ENCODE peak calls at places on chromosome 7, in four cellular contexts. A, Z, Q and N are unnamed samples.

GRCh38 chr7:44615149-44615611 is 8.8 kb downstream of the OGDH start:
- DNase-seq in A (no peak), Z (no peak), Q (no peak), N (peak; percentile 42)

GRCh38 chr7:97006951-97007861 is 1.9 kb downstream of the DLX6 start:
- DNase-seq in A (no peak), Z (no peak), Q (no peak), N (no peak)

GRCh38 chr7:137337902-137338301 is 5.6 kb downstream of the PTN start:
- DNase-seq in A (no peak), Z (no peak), Q (no peak), N (no peak)

GRCh38 chr7:102146122-102146521 is 140.5 kb upstream of the SH2B2 start:
- DNase-seq in A (no peak), Z (no peak), Q (no peak), N (no peak)

GRCh38 chr7:117588352-117588794 is 108.5 kb downstream of the CFTR start:
- DNase-seq in A (no peak), Z (no peak), Q (no peak), N (no peak)

GRCh38 chr7:99106411-99106810 is 37.5 kb downstream of the SMURF1 start:
- DNase-seq in A (no peak), Z (no peak), Q (no peak), N (no peak)

GRCh38 chr7:136698977-136699376 is 169.5 kb upstream of the CHRM2 start:
- DNase-seq in A (no peak), Z (no peak), Q (no peak), N (no peak)

GRCh38 chr7:116285252-116285651 is 74.9 kb downstream of the TES start:
- DNase-seq in A (no peak), Z (no peak), Q (no peak), N (no peak)

GRCh38 chr7:48402721-48403120 is 231.5 kb downstream of the ABCA13 start:
- DNase-seq in A (no peak), Z (no peak), Q (no peak), N (no peak)

GRCh38 chr7:100132697-100133137 is 6.0 kb downstream of the MBLAC1 start:
- DNase-seq in A (peak; percentile 61), Z (peak; percentile 75), Q (peak; percentile 45), N (peak; percentile 76)

GRCh38 chr7:80210400-80210799 is 75.8 kb downstream of the GNAI1 start:
- DNase-seq in A (no peak), Z (no peak), Q (no peak), N (no peak)

GRCh38 chr7:97973206-97973658 is 16.8 kb downstream of the OCM2 start:
- DNase-seq in A (no peak), Z (no peak), Q (no peak), N (peak; percentile 32)

GRCh38 chr7:148368562-148368961 is 222.0 kb upstream of the C7orf33 start:
- DNase-seq in A (no peak), Z (no peak), Q (no peak), N (no peak)

GRCh38 chr7:116953727-116954442 is 584 bp downstream of the ST7 start:
- DNase-seq in A (no peak), Z (peak; percentile 85), Q (peak; percentile 80), N (peak; percentile 84)

GRCh38 chr7:102433319-102434038 is at the start of gene ORAI2:
- DNase-seq in A (peak; percentile 91), Z (peak; percentile 79), Q (no peak), N (peak; percentile 95)

GRCh38 chr7:11228515-11228914 is 254.8 kb downstream of the PHF14 start:
- DNase-seq in A (no peak), Z (no peak), Q (peak; percentile 70), N (no peak)

GRCh38 chr7:148914208-148914777 is 30.2 kb upstream of the EZH2 start:
- DNase-seq in A (peak; percentile 36), Z (peak; percentile 76), Q (peak; percentile 20), N (peak; percentile 78)

GRCh38 chr7:32290015-32290414 is 200.2 kb downstream of the LSM5 start:
- DNase-seq in A (no peak), Z (no peak), Q (no peak), N (no peak)

GRCh38 chr7:47873767-47874166 is 74.5 kb downstream of the PKD1L1 start:
- DNase-seq in A (no peak), Z (peak; percentile 62), Q (no peak), N (no peak)

GRCh38 chr7:14978687-14979086 is 76.1 kb upstream of the DGKB start:
- DNase-seq in A (no peak), Z (no peak), Q (no peak), N (no peak)

GRCh38 chr7:51273360-51273759 is 43.2 kb downstream of the COBL start:
- DNase-seq in A (no peak), Z (no peak), Q (no peak), N (no peak)

GRCh38 chr7:51705701-51706100 is 389.1 kb upstream of the COBL start:
- DNase-seq in A (no peak), Z (no peak), Q (no peak), N (no peak)